ENCODE peak calls at places on chromosomes 13 and 19, in seven cellular contexts. C is K562, N is breast epithelium, O is stomach, Q is transverse colon, W is HCT116, V is vagina. Z is an unnamed sample.

GRCh38 chr19:35845215-35846037 is 6.9 kb downstream of the NPHS1 start:
- DNase-seq in C (peak), N (no peak), O (no peak), Q (peak), W (peak), V (no peak), Z (no peak)

GRCh38 chr13:110047511-110047910 is 259.4 kb downstream of the COL4A1 start:
- DNase-seq in C (no peak), N (no peak), O (peak), Q (no peak), W (no peak), V (no peak), Z (no peak)

GRCh38 chr19:3818479-3818878 is 32.3 kb upstream of the MATK start:
- DNase-seq in C (no peak), N (no peak), O (no peak), Q (no peak), W (no peak), V (no peak), Z (no peak)

GRCh38 chr19:10191347-10191746 is 3.4 kb downstream of the DNMT1 start:
- DNase-seq in C (no peak), N (peak), O (peak), Q (no peak), W (no peak), V (no peak), Z (no peak)

GRCh38 chr19:16205205-16206045 is 7.7 kb downstream of the AP1M1 start:
- DNase-seq in C (no peak), N (no peak), O (no peak), Q (no peak), W (no peak), V (no peak), Z (no peak)

GRCh38 chr13:35699805-35700204 is 223.3 kb upstream of the MAB21L1 start:
- DNase-seq in C (no peak), N (no peak), O (no peak), Q (peak), W (no peak), V (no peak), Z (no peak)

GRCh38 chr13:34044041-34044440 is 226.1 kb downstream of the RFC3 start:
- DNase-seq in C (no peak), N (no peak), O (no peak), Q (no peak), W (no peak), V (no peak), Z (no peak)

GRCh38 chr19:18364826-18365528 is 21.0 kb upstream of the GDF15 start:
- DNase-seq in C (peak), N (peak), O (peak), Q (peak), W (peak), V (no peak), Z (no peak)

GRCh38 chr19:3710265-3710812 is 2.2 kb downstream of the TJP3 start:
- DNase-seq in C (peak), N (peak), O (peak), Q (peak), W (peak), V (no peak), Z (no peak)

GRCh38 chr19:31064486-31064885 is 284.8 kb downstream of the TSHZ3 start:
- DNase-seq in C (no peak), N (no peak), O (no peak), Q (no peak), W (no peak), V (no peak), Z (no peak)

GRCh38 chr13:97423300-97424045 is 10.5 kb upstream of the RAP2A start:
- DNase-seq in C (no peak), N (no peak), O (no peak), Q (no peak), W (no peak), V (no peak), Z (no peak)

GRCh38 chr19:7883796-7884570 is 4.3 kb upstream of the LRRC8E start:
- DNase-seq in C (no peak), N (no peak), O (no peak), Q (no peak), W (no peak), V (no peak), Z (no peak)

GRCh38 chr19:50798943-50799851 is 9.0 kb downstream of the ACP4 start:
- DNase-seq in C (no peak), N (no peak), O (no peak), Q (no peak), W (no peak), V (no peak), Z (no peak)
- TF ChIP-seq POLR2AphosphoS5 in C (peak), N (no peak), O (no peak), Q (no peak), W (peak), V (no peak), Z (no peak)

DNA sequence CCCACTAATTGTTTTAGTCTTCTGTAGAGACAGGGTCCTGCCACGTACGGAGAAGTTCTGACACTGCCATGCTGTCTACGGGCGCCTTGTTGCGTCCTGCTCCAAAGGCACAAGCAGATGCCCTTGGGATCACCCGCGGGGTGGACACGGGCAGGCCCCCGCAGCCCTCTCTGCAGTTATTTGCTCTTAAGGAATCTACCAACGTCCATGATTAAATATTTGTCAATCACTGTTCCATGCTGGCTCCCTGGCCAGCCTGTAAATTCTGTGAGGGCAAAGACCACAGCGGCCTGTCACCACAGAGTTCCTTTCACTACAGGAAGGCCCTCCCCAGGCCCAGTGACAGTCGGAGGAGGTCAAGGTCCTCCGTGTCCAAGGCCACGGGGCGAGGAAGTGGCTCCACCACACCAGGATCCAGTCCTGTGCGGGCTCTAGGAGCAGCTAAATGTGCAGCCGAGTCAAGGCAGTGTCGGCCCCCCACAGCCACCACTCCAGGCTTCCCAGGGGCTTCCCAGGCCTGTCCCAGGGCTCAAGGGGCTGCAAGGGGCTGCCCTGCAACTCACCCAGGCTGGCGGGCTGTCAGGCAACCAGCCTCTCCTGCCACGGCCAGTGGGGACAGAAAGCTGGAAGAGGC is 2.1 kb downstream of the RNF126 start:
- DNase-seq in C (no peak), N (no peak), O (peak), Q (peak), W (no peak), V (no peak), Z (no peak)
- TF ChIP-seq POLR2A in C (no peak), N (no peak), O (no peak), Q (peak), W (no peak), V (no peak), Z (no peak)

DNA sequence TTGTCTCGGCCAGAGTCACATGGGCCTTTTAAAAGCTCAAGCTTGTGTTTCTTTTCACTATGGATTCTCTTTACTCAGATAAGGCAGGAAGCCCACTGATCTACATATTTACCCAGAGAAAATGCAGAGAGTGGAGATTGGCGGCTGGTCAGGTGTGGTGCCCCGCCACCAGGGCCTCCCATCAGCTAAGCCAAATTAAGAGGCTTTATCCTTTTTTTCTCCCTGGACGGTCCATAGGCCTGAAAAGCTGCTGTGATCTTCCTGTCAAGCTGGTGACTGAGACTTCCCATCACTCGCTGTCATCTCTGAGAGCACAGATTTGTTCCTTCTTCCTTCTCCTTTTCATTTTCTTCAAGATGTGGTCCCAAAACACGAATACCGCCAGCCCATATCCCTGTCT is 1.9 kb downstream of the SAFB start:
- DNase-seq in C (no peak), N (no peak), O (no peak), Q (no peak), W (no peak), V (no peak), Z (no peak)
- TF ChIP-seq POLR2AphosphoS5 in C (no peak), N (no peak), O (no peak), Q (no peak), W (no peak), V (no peak), Z (no peak)

GRCh38 chr19:6739390-6739883 is at the start of gene TRIP10:
- DNase-seq in C (peak), N (peak), O (peak), Q (peak), W (no peak), V (no peak), Z (no peak)
- TF ChIP-seq POLR2A in C (peak), N (no peak), O (no peak), Q (peak), W (no peak), V (peak), Z (no peak)

DNA sequence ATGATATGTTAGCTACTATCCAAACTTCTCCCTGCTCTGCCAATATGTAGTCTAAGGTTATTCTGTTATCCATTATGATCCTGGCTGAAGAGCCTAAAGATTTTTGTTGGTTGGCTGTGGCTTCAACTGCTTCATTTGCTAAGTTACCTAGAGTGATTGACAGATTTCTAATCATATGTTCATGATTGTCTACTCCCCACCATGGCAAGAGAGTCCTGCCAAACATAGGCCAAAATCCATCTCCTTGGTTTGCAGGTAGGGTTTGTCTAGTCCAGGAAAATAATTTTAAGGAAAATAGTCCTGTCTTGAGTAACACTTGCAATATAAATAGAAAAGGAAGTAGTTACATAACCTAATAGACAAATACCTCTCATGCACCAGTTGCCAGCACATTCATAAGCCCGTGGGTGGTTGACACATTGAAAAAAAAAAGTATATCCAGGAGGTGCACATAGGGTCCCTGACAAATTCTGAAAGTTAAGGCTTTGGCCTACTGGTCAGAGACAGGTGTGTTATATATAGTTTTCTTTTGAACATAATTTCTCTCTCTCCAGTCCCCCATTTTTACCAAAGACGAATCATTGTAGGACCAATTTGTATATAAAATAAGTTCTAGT is 5.4 kb upstream of the CBY2 start:
- DNase-seq in C (no peak), N (no peak), O (no peak), Q (no peak), W (no peak), V (no peak), Z (no peak)
- TF ChIP-seq POLR2AphosphoS5 in C (no peak), N (no peak), O (no peak), Q (no peak), W (no peak), V (no peak), Z (no peak)

GRCh38 chr13:51977606-51978005 is 33.6 kb downstream of the ATP7B start:
- DNase-seq in C (no peak), N (no peak), O (no peak), Q (no peak), W (no peak), V (no peak), Z (no peak)

GRCh38 chr13:51976890-51977289 is 34.4 kb downstream of the ATP7B start:
- DNase-seq in C (no peak), N (no peak), O (no peak), Q (no peak), W (no peak), V (no peak), Z (no peak)

GRCh38 chr13:51974485-51974884 is 36.8 kb downstream of the ATP7B start:
- DNase-seq in C (no peak), N (no peak), O (no peak), Q (no peak), W (no peak), V (no peak), Z (no peak)

GRCh38 chr13:51978836-51979556 is 32.3 kb downstream of the ATP7B start:
- DNase-seq in C (peak), N (no peak), O (no peak), Q (peak), W (no peak), V (peak), Z (no peak)

DNA sequence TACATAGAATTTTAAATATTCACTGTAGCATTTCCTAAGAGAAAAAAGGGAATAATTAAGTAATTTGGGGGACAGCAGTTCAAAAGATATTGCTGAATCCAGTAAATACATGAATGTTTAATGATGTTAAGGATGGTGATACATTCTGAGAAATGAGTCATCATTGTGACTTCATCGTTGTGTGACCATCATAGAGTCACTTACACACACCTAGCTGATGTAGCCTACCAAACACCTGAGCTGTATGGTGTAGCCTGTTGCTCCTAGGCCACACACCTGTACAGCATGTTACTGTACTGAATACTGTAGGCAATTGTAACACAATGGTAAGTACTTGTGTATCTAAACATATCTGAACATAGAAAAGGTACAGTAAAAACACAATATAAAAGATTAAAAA is 34.8 kb downstream of the ATP7B start:
- DNase-seq in C (no peak), N (no peak), O (no peak), Q (no peak), W (no peak), V (no peak), Z (no peak)
- TF ChIP-seq POLR2A in C (no peak), N (no peak), O (no peak), Q (no peak), W (no peak), V (no peak), Z (no peak)

DNA sequence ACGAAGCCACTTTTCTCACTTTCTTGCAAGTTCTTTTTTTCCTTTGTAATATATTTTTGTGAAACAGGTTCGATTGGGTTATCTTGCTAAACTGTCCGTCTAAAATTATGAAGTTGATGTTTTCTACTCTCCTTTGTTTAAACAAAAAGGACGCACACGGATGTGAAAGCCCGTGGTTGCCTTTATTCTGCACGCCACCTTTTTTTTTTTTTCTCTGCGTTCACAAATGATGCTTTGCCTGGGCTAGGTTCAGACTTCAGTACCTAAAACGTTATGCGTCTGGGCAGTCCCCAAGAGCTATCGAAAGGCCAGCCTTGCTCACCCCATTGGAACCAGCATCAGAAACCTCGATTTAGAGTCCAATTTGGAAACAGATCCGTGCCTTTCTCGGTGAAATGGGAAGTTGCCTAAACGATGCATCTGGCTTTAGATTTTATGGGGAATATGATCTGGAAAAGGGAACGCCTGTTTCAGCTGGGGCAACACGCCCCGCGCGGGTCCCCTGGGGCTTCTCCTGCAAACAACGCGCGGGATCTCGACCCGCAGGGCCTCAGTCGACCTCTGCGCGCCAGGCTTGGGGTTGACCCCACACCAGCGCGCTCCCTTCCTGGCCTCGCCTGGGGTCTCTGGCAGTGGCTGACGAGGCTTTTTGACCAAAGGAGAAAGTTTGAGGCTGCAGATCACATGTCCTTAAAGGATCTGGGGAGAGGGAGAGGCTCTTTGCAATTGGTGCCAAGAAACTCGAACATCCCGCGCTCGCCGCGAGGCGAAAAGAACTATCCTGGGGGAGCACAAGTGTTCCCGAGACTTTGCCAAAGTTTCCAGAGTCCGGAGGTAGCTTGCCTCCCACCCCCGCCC is 114.0 kb downstream of the KCNRG start:
- DNase-seq in C (no peak), N (no peak), O (no peak), Q (no peak), W (no peak), V (no peak), Z (no peak)
- TF ChIP-seq POLR2AphosphoS5 in C (no peak), N (no peak), O (no peak), Q (no peak), W (no peak), V (peak), Z (no peak)

DNA sequence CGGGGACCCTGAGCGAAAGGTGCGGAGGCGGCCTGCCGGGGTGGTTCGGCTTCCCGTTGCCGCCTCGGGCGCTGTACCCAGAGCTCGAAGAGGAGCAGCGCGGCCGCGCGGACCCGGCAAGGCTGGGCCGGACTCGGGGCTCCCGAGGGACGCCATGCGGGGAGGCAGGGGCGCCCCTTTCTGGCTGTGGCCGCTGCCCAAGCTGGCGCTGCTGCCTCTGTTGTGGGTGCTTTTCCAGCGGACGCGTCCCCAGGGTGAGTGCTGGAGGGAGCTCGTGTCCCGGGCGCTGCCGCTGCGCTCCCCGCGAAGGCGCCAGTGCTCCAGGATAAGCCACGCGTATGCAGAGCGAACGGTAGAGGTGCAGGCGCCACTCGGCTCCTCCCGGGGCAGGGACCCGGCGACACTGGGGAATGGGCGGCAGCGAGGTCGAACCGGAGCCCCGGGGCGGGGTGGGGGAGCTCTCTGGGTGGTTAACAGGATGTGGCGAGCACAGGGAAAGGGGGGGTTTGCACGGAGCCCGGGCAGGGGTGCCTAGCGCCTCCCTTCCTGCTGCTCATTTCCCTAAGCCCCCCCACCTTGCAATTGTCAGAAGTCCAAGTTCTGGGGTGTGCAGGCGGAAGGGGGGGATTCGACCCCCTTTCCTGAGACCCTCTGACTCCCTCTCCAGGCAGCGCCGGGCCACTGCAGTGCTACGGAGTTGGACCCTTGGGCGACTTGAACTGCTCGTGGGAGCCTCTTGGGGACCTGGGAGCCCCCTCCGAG is at the start of gene IL27RA:
- DNase-seq in C (peak), N (no peak), O (peak), Q (peak), W (no peak), V (no peak), Z (no peak)
- TF ChIP-seq POLR2A in C (peak), N (no peak), O (no peak), Q (peak), W (no peak), V (no peak), Z (no peak)

GRCh38 chr19:6235031-6235951 is 44.5 kb downstream of the MLLT1 start:
- DNase-seq in C (no peak), N (no peak), O (no peak), Q (no peak), W (no peak), V (no peak), Z (no peak)

GRCh38 chr19:6233827-6234511 is 45.8 kb downstream of the MLLT1 start:
- DNase-seq in C (peak), N (no peak), O (peak), Q (no peak), W (no peak), V (no peak), Z (no peak)

GRCh38 chr19:6234527-6234926 is 45.2 kb downstream of the MLLT1 start:
- DNase-seq in C (no peak), N (no peak), O (no peak), Q (no peak), W (no peak), V (no peak), Z (no peak)

GRCh38 chr19:6232567-6232966 is 47.2 kb downstream of the MLLT1 start:
- DNase-seq in C (no peak), N (no peak), O (no peak), Q (no peak), W (no peak), V (no peak), Z (no peak)

DNA sequence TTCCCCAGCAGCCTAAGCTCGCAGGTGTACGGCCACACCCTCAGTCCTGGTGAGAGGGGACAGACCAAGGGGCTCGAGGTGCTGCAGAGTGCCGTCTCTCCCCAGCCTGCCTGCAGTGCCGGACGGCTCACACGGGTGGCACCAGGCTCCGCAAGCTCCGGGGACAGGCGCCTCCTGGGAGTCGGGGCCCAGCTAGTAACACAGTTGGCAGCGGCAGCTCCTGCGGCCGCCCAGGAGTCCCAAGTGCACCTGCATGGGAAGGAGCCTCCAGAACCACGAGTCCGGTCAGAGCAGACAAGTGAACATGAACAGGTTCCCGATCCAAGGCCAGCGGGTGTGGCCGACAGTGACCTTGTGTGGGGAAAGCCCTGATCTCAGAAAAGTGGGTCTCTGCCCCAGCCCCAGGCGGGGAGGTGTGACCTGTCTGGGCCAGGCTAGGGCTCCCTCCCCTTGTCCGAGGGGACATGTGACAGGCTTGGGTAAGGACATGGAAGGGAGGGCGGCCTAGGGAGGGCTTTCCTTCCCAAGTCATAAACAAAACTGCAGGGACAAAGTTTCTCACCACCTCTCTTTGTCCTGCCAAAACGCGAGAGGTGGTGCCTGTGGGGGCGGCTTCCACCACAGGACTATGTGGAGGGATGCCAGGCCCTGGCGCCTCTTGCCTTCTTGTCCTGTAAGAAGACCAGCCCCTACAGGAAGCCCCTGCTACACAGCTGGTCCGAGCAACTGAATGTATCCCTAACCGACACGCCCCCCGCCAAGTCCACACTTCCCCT is 46.5 kb downstream of the MLLT1 start:
- DNase-seq in C (no peak), N (peak), O (peak), Q (no peak), W (no peak), V (no peak), Z (peak)
- TF ChIP-seq POLR2AphosphoS5 in C (no peak), N (no peak), O (no peak), Q (no peak), W (no peak), V (peak), Z (no peak)